ENCODE peak calls at places on chromosomes 6 and 20, in four cellular contexts. H is HepG2, D is WTC11, L is K562. I is an unnamed sample.

GRCh38 chr6:63839485-63839884 is 203.9 kb downstream of the PHF3 start:
- DNase-seq in H (no peak), L (no peak), D (no peak), I (no peak)

GRCh38 chr20:48292806-48293205 is 507.5 kb upstream of the SULF2 start:
- DNase-seq in L (no peak), D (peak; percentile 19), H (no peak), I (no peak)

GRCh38 chr6:12572884-12573824 is 143.4 kb upstream of the PHACTR1 start:
- DNase-seq in L (no peak), H (no peak), D (no peak), I (no peak)

GRCh38 chr20:47568837-47569410 is 67.2 kb downstream of the NCOA3 start:
- DNase-seq in H (no peak), L (no peak), D (no peak), I (no peak)

GRCh38 chr20:58629213-58629575 is 21.9 kb upstream of the STX16 start:
- DNase-seq in L (no peak), D (no peak), H (no peak), I (no peak)

GRCh38 chr20:47055699-47056369 is 161.2 kb downstream of the EYA2 start:
- DNase-seq in H (no peak), D (no peak), L (no peak), I (no peak)

GRCh38 chr6:116326392-116326717 is 44.4 kb upstream of the DSE start:
- DNase-seq in H (no peak), L (no peak), D (no peak), I (no peak)

GRCh38 chr6:117265425-117266266 is at the start of gene VGLL2:
- DNase-seq in D (peak; percentile 68), H (peak; percentile 15), L (no peak), I (no peak)

GRCh38 chr6:138293996-138294395 is 75.7 kb upstream of the PBOV1 start:
- DNase-seq in L (no peak), D (no peak), H (no peak), I (no peak)

GRCh38 chr6:101722991-101723579 is 329.6 kb downstream of the GRIK2 start:
- DNase-seq in L (no peak), H (no peak), D (no peak), I (no peak)

GRCh38 chr20:51434556-51435256 is 107.8 kb downstream of the NFATC2 start:
- DNase-seq in D (no peak), L (no peak), H (no peak), I (no peak)

GRCh38 chr20:51612896-51613295 is 70.4 kb upstream of the NFATC2 start:
- DNase-seq in L (no peak), H (no peak), D (no peak), I (no peak)

GRCh38 chr20:4573564-4574355 is 147.9 kb upstream of the PRND start:
- DNase-seq in D (no peak), L (no peak), H (no peak), I (no peak)

GRCh38 chr6:11017090-11017489 is 27.0 kb downstream of the ELOVL2 start:
- DNase-seq in D (no peak), L (no peak), H (no peak), I (no peak)

GRCh38 chr20:5844063-5844681 is 94.0 kb downstream of the SHLD1 start:
- DNase-seq in L (no peak), D (no peak), H (peak; percentile 56), I (peak; percentile 78)

GRCh38 chr6:49634080-49634810 is 2.4 kb downstream of the RHAG start:
- DNase-seq in D (no peak), H (no peak), L (no peak), I (no peak)

GRCh38 chr6:154432533-154433476 is 76.2 kb upstream of the IPCEF1 start:
- DNase-seq in L (peak; percentile 87), H (no peak), D (no peak), I (no peak)

GRCh38 chr20:815914-816606 is 17.5 kb upstream of the FAM110A start:
- DNase-seq in L (peak; percentile 63), H (peak; percentile 70), D (peak; percentile 76), I (no peak)

GRCh38 chr6:33139596-33140206 is 52.6 kb downstream of the COL11A2 start:
- DNase-seq in D (no peak), L (no peak), H (no peak), I (no peak)

GRCh38 chr6:82331031-82331773 is 32.4 kb upstream of the TPBG start:
- DNase-seq in L (no peak), D (no peak), H (no peak), I (no peak)

GRCh38 chr6:170179925-170180324 is 111.0 kb downstream of the DLL1 start:
- DNase-seq in D (no peak), L (no peak), H (no peak), I (no peak)

GRCh38 chr20:56736285-56736857 is 107.3 kb downstream of the TFAP2C start:
- DNase-seq in D (peak; percentile 57), H (no peak), L (no peak), I (no peak)

GRCh38 chr6:16800942-16801341 is 39.7 kb upstream of the ATXN1 start:
- DNase-seq in L (no peak), H (no peak), D (no peak), I (no peak)

GRCh38 chr6:98039876-98040605 is 757.0 kb upstream of the MMS22L start:
- DNase-seq in H (no peak), L (no peak), D (no peak), I (no peak)
- TF ChIP-seq NR2C2 in H (no peak), L (no peak), D (no peak), I (no peak)

GRCh38 chr6:24402697-24403500 is at the start of gene MRS2:
- DNase-seq in L (peak; percentile 90), D (peak; percentile 73), H (peak; percentile 85), I (peak; percentile 71)
- TF ChIP-seq MAX in L (peak; percentile 90), D (peak; percentile 66), H (peak; percentile 88), I (no peak)

DNA sequence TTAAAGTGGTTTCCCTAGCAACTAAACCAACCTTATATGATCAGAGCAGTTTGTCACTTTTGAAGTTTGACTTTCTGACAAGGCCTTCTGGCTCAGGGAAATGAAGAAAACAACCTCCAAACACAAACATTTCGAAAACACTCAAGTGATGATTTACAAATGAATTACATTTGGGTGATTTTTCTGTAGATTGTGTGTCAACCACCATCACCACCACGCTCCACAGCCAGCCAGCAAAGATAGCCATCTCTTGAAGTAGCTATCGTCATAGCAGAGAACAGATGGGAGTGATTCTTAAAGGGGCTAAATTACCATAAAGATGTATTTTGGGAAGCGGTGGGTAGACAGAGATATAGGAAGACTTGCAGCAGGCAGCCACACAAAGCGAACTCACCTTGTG is 16.4 kb upstream of the MLIP start:
- DNase-seq in D (no peak), H (no peak), L (no peak), I (no peak)
- TF ChIP-seq NR2C2 in D (no peak), H (no peak), L (no peak), I (no peak)

GRCh38 chr6:139567095-139567494 is 192.6 kb upstream of the CITED2 start:
- DNase-seq in H (no peak), D (no peak), L (no peak), I (no peak)

GRCh38 chr6:139569561-139569960 is 195.1 kb upstream of the CITED2 start:
- DNase-seq in H (no peak), L (no peak), D (no peak), I (no peak)

GRCh38 chr6:139568157-139568955 is 193.9 kb upstream of the CITED2 start:
- DNase-seq in D (no peak), L (no peak), H (no peak), I (no peak)

GRCh38 chr6:139570166-139570565 is 195.7 kb upstream of the CITED2 start:
- DNase-seq in H (no peak), L (no peak), D (no peak), I (no peak)

GRCh38 chr6:139568956-139569538 is 194.6 kb upstream of the CITED2 start:
- DNase-seq in H (no peak), L (no peak), D (no peak), I (no peak)
- TF ChIP-seq MAX in H (no peak), L (no peak), D (no peak), I (no peak)